ENCODE peak calls at places on chromosomes 7 and 10, in four cellular contexts. One of them, this sample, is unnamed.
A peak's percentile ranks its signal among the peaks of the same experiment; 100 is the strongest.

GRCh38 chr10:60975716-60976115 is 31.7 kb upstream of the RHOBTB1 start:
- DNase-seq in heart right ventricle: no peak
- DNase-seq in small intestine: peak; percentile 15
- DNase-seq in BE2C: no peak
- DNase-seq in this sample: no peak

GRCh38 chr7:43204081-43204480 is 91.6 kb downstream of the HECW1 start:
- DNase-seq in heart right ventricle: no peak
- DNase-seq in small intestine: no peak
- DNase-seq in BE2C: no peak
- DNase-seq in this sample: no peak

GRCh38 chr7:95922191-95922590 is 149.8 kb downstream of the DYNC1I1 start:
- DNase-seq in heart right ventricle: no peak
- DNase-seq in small intestine: no peak
- DNase-seq in BE2C: no peak
- DNase-seq in this sample: no peak

GRCh38 chr10:59626523-59626869 is 83.2 kb downstream of the SLC16A9 start:
- DNase-seq in heart right ventricle: no peak
- DNase-seq in small intestine: no peak
- DNase-seq in BE2C: no peak
- DNase-seq in this sample: no peak

GRCh38 chr7:39565538-39565937 is 666 bp upstream of the YAE1 start:
- DNase-seq in heart right ventricle: no peak
- DNase-seq in small intestine: peak; percentile 77
- DNase-seq in BE2C: no peak
- DNase-seq in this sample: no peak

GRCh38 chr7:87474533-87475358 is 734 bp downstream of the ABCB4 start:
- DNase-seq in heart right ventricle: peak; percentile 23
- DNase-seq in small intestine: peak; percentile 8
- DNase-seq in BE2C: no peak
- DNase-seq in this sample: peak; percentile 16

GRCh38 chr7:74064696-74065095 is 18.9 kb upstream of the LIMK1 start:
- DNase-seq in heart right ventricle: no peak
- DNase-seq in small intestine: no peak
- DNase-seq in BE2C: no peak
- DNase-seq in this sample: no peak

GRCh38 chr7:157253850-157254249 is 83.0 kb upstream of the DNAJB6 start:
- DNase-seq in heart right ventricle: peak; percentile 59
- DNase-seq in small intestine: no peak
- DNase-seq in BE2C: peak; percentile 82
- DNase-seq in this sample: peak; percentile 43

GRCh38 chr10:88239212-88239611 is 343.9 kb downstream of the RNLS start:
- DNase-seq in heart right ventricle: no peak
- DNase-seq in small intestine: no peak
- DNase-seq in BE2C: no peak
- DNase-seq in this sample: no peak

GRCh38 chr10:129888784-129889616 is 75.1 kb downstream of the EBF3 start:
- DNase-seq in heart right ventricle: peak; percentile 67
- DNase-seq in small intestine: peak; percentile 9
- DNase-seq in BE2C: peak; percentile 82
- DNase-seq in this sample: peak; percentile 25

GRCh38 chr10:78405231-78405630 is 371.6 kb downstream of the RPS24 start:
- DNase-seq in heart right ventricle: no peak
- DNase-seq in small intestine: no peak
- DNase-seq in BE2C: no peak
- DNase-seq in this sample: no peak

GRCh38 chr10:50561266-50561665 is 62.5 kb downstream of the SGMS1 start:
- DNase-seq in heart right ventricle: no peak
- DNase-seq in small intestine: no peak
- DNase-seq in BE2C: no peak
- DNase-seq in this sample: no peak

DNA sequence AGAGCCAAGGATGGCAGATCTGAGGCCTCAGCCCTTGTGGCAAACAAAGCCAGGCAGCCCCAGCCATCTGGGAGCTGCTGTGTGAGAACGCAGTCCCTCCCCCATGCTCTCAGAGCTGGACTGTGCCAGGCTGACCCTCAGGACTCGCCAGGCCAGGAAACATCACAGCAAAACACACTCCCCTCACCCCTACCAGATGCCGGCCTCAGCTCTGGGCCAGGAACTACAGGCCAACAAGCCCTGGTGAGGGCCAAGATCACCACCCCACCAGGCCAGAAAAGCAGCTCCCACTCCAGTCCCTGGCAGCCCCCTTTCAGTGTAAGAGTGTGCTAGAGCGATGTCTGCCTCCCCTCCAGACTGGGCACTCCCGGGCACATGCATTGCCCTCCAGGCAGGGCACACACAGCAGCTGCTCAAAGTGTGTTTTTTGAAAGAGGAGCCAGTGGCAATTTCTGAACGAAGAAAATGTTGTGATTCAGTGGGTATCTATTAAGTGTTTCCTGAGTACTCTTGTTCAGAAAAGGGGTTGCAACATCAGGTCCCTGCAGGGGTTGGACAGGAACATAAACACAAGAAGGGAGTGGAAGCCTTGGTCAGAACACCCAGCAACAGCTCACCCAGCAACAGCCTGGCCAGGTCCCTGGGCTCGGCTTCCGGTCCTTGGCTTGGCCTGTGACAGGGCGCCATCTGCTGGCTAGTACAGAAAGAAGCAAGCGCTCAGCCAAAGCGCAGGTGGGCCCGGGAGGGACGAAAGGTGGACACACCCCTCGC is 18.2 kb downstream of the LRRC20 start:
- DNase-seq in heart right ventricle: peak; percentile 88
- DNase-seq in small intestine: peak; percentile 72
- DNase-seq in BE2C: peak; percentile 90
- DNase-seq in this sample: peak; percentile 93
- H3K4me3 ChIP-seq in heart right ventricle: no peak overlapping the region
- H3K4me3 ChIP-seq in small intestine: no peak overlapping the region
- H3K4me3 ChIP-seq in BE2C: no peak overlapping the region
- H3K4me3 ChIP-seq in this sample: peak overlapping the region; percentile 38

DNA sequence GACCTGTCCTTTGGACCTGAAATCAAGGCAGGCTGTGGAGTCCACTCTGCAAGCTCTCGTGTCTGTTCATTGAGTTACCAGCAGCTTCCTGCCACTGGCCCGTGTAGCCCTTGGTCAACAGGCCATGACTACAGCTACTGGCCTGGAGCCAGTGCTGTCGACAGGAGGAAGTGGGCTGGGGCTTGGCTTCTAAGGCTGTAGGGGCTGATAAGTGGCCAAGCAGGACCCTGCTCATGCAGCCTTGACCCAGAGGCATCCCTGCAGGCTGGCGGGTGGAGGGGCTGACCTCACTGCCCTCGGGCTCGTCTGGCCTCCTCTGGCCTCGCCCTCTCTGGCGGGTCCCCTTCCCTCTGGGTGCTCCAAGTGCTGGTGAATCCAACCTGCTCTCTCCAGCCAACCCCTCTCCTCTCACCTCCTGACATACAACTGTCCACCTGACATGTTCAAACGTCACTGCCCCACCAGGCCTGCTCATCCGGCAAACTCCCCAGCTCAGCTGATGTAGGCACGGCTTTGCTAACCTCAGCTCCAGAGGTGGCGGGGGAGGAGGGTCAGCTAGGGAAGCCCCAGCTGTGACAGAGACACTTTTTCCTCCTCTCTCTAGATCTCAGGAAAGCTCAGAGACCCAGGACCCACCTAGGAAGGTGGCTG is 188.6 kb upstream of the LYZL2 start:
- DNase-seq in heart right ventricle: peak; percentile 60
- DNase-seq in small intestine: no peak
- DNase-seq in BE2C: peak; percentile 30
- DNase-seq in this sample: peak; percentile 34
- H3K4me1 ChIP-seq in heart right ventricle: no peaks in the 10 kb centered on the region
- H3K4me1 ChIP-seq in small intestine: no peaks in the 10 kb centered on the region
- H3K4me1 ChIP-seq in BE2C: no peaks in the 10 kb centered on the region
- H3K4me1 ChIP-seq in this sample: peaks cover 15% of the 10 kb centered on the region

GRCh38 chr7:76198202-76198601 is 3.5 kb upstream of the SRRM3 start:
- DNase-seq in heart right ventricle: no peak
- DNase-seq in small intestine: no peak
- DNase-seq in BE2C: no peak
- DNase-seq in this sample: no peak

GRCh38 chr7:76206633-76207032 is 4.9 kb downstream of the SRRM3 start:
- DNase-seq in heart right ventricle: peak; percentile 13
- DNase-seq in small intestine: no peak
- DNase-seq in BE2C: peak; percentile 70
- DNase-seq in this sample: no peak

GRCh38 chr7:76202666-76203030 is 952 bp downstream of the SRRM3 start:
- DNase-seq in heart right ventricle: no peak
- DNase-seq in small intestine: no peak
- DNase-seq in BE2C: peak; percentile 79
- DNase-seq in this sample: no peak

GRCh38 chr7:76204147-76204546 is 2.5 kb downstream of the SRRM3 start:
- DNase-seq in heart right ventricle: no peak
- DNase-seq in small intestine: no peak
- DNase-seq in BE2C: no peak
- DNase-seq in this sample: no peak

GRCh38 chr7:76201732-76202665 is at the start of gene SRRM3:
- DNase-seq in heart right ventricle: peak; percentile 63
- DNase-seq in small intestine: peak; percentile 56
- DNase-seq in BE2C: peak; percentile 91
- DNase-seq in this sample: peak; percentile 40
- H3K4me3 ChIP-seq in heart right ventricle: no peak within 1 kb of the TSS
- H3K4me3 ChIP-seq in small intestine: no peak within 1 kb of the TSS
- H3K4me3 ChIP-seq in BE2C: peak within 1 kb of the TSS; percentile 82
- H3K4me3 ChIP-seq in this sample: no peak within 1 kb of the TSS

DNA sequence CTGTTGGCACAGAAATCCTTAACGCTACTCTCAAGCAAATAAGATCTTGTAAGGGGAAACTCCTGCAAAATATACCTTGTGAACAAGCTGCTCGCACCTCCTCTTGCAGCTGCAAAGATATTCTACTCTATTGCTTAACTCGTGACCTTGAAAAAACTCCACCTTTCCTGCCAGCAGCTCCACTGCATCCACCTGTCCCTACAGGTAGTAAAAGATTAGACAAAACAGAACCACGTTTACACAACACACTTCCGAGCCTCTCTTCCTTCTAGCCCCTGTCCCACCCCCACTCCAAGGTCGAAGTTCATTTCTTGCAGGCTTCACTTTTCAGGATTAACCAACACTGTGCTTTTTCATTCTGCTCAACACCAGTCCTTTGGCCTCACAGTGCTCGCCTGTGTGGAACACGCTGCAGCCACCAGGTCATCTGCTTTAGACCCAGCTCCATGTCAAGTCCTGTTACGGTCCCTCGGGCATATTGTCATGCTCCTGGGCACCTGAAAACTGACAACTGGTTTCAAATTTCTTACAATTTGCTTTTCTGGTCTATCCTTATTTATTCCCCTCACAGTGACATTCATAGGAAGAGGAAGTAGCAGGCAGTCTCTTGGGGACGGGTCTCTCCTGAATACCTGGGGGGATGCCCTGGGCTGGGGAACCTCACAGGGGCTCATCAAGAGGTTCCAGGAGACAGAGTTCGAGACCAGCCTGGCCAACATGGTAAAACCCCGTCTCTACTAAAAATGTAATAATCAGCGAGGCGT is 165.8 kb upstream of the KLF14 start:
- DNase-seq in heart right ventricle: no peak
- DNase-seq in small intestine: peak; percentile 98
- DNase-seq in BE2C: no peak
- DNase-seq in this sample: no peak
- H3K4me1 ChIP-seq in heart right ventricle: peaks cover 16% of the 10 kb centered on the region
- H3K4me1 ChIP-seq in small intestine: peaks cover 27% of the 10 kb centered on the region
- H3K4me1 ChIP-seq in BE2C: peaks cover 8% of the 10 kb centered on the region
- H3K4me1 ChIP-seq in this sample: peaks cover 98% of the 10 kb centered on the region

DNA sequence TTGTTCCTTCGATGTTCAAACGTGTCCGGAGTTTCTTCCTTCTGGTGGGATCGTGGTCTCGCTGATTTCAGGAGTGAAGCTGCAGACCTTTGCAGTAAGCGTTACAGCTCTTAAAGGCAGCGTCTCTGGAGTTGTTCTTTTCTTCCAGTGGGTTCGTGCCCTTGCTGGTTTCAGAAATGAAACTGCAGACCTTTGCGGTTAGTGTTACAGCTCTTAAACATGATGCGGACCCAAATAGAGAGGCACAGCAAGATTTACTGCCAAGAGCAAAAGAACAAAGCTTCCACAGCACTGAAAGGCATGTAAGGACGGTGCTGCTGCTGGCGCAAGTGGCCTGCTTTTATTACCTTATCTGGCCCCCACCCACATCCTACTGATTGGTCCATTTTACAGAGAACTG is 931.4 kb downstream of the IPMK start:
- DNase-seq in heart right ventricle: no peak
- DNase-seq in small intestine: no peak
- DNase-seq in BE2C: no peak
- DNase-seq in this sample: no peak
- H3K4me3 ChIP-seq in heart right ventricle: no peak overlapping the region
- H3K4me3 ChIP-seq in small intestine: no peak overlapping the region
- H3K4me3 ChIP-seq in BE2C: no peak overlapping the region
- H3K4me3 ChIP-seq in this sample: no peak overlapping the region

GRCh38 chr10:100886099-100886498 is 26.7 kb upstream of the SLF2 start:
- DNase-seq in heart right ventricle: no peak
- DNase-seq in small intestine: no peak
- DNase-seq in BE2C: no peak
- DNase-seq in this sample: no peak

GRCh38 chr10:100886544-100886943 is 26.2 kb upstream of the SLF2 start:
- DNase-seq in heart right ventricle: no peak
- DNase-seq in small intestine: no peak
- DNase-seq in BE2C: no peak
- DNase-seq in this sample: no peak

GRCh38 chr10:100887761-100888296 is 24.9 kb upstream of the SLF2 start:
- DNase-seq in heart right ventricle: no peak
- DNase-seq in small intestine: no peak
- DNase-seq in BE2C: no peak
- DNase-seq in this sample: no peak

GRCh38 chr10:100888957-100889356 is 23.8 kb upstream of the SLF2 start:
- DNase-seq in heart right ventricle: no peak
- DNase-seq in small intestine: no peak
- DNase-seq in BE2C: no peak
- DNase-seq in this sample: no peak

GRCh38 chr10:100886946-100887345 is 25.8 kb upstream of the SLF2 start:
- DNase-seq in heart right ventricle: peak; percentile 52
- DNase-seq in small intestine: no peak
- DNase-seq in BE2C: no peak
- DNase-seq in this sample: peak; percentile 12
- H3K4me1 ChIP-seq in heart right ventricle: no peaks in the 10 kb centered on the region
- H3K4me1 ChIP-seq in small intestine: no peaks in the 10 kb centered on the region
- H3K4me1 ChIP-seq in BE2C: peaks cover 20% of the 10 kb centered on the region
- H3K4me1 ChIP-seq in this sample: peaks cover 5% of the 10 kb centered on the region

DNA sequence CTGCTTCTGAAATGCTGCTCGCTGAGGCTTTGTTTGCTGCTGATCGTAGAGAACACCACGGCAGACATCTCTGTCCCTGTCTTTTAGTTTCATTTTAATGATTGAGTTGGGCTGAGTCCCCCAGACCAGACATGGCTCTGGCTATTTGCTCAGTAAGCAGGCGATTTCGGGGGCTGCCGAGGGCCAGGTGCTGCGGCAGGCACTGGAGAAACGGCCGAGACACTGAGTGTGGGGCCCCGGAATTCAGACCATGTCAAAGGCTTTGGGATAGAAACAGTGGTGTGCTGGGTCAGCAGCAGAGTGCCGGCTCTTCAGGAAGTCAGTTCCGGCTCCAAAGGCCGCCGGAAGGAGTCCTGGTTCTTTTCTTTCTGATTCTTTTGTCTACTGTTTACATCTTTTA is 5.0 kb downstream of the LRRC27 start:
- DNase-seq in heart right ventricle: no peak
- DNase-seq in small intestine: peak; percentile 31
- DNase-seq in BE2C: no peak
- DNase-seq in this sample: no peak
- H3K4me3 ChIP-seq in heart right ventricle: peak overlapping the region; percentile 14
- H3K4me3 ChIP-seq in small intestine: no peak overlapping the region
- H3K4me3 ChIP-seq in BE2C: no peak overlapping the region
- H3K4me3 ChIP-seq in this sample: peak overlapping the region; percentile 42